ENCODE peak calls at places on chromosomes 2 and 18, in four cellular contexts. G is amniotic stem cell, A is hippocampal formation, B is HS-5. O is an unnamed sample.

GRCh38 chr18:22346342-22346967 is 71.3 kb downstream of the CTAGE1 start:
- DNase-seq in G (no peak), A (no peak), B (peak), O (no peak)

GRCh38 chr2:27946530-27946929 is 56.0 kb downstream of the BABAM2 start:
- DNase-seq in G (no peak), A (no peak), B (no peak), O (no peak)

GRCh38 chr2:29184531-29184930 is 69.3 kb downstream of the CLIP4 start:
- DNase-seq in G (no peak), A (no peak), B (no peak), O (no peak)

GRCh38 chr18:32237024-32237423 is 47.2 kb downstream of the MEP1B start:
- DNase-seq in G (no peak), A (no peak), B (no peak), O (no peak)

GRCh38 chr2:9306910-9307309 is 100.3 kb downstream of the ASAP2 start:
- DNase-seq in G (no peak), A (no peak), B (no peak), O (no peak)

GRCh38 chr2:25903216-25903776 is 25.0 kb upstream of the ASXL2 start:
- DNase-seq in G (no peak), A (no peak), B (no peak), O (no peak)

GRCh38 chr2:57217013-57217412 is 829.6 kb upstream of the VRK2 start:
- DNase-seq in G (no peak), A (no peak), B (no peak), O (no peak)

GRCh38 chr2:240433973-240434727 is 1.3 kb upstream of the GPC1 start:
- DNase-seq in G (peak), A (no peak), B (peak), O (no peak)

GRCh38 chr2:8535821-8536685 is 145.8 kb upstream of the ID2 start:
- DNase-seq in G (no peak), A (peak), B (no peak), O (no peak)

GRCh38 chr18:58922995-58923394 is 58.3 kb downstream of the ZNF532 start:
- DNase-seq in G (no peak), A (no peak), B (no peak), O (no peak)